ENCODE peak calls at places on chromosomes 13 and 19, in four cellular contexts. One of them, this sample, is unnamed.
A peak's percentile ranks its signal among the peaks of the same experiment; 100 is the strongest.

GRCh38 chr19:47467914-47468313 is 3.8 kb downstream of the SLC8A2 start:
- DNase-seq in T-helper 2 cell: no peak
- DNase-seq in effector CD4-positive, alpha-beta T cell: no peak
- DNase-seq in heart right ventricle: no peak
- DNase-seq in this sample: no peak

GRCh38 chr13:72293206-72293605 is 426.2 kb upstream of the DACH1 start:
- DNase-seq in T-helper 2 cell: no peak
- DNase-seq in effector CD4-positive, alpha-beta T cell: no peak
- DNase-seq in heart right ventricle: no peak
- DNase-seq in this sample: no peak

GRCh38 chr13:32381539-32381938 is 46.4 kb downstream of the N4BP2L1 start:
- DNase-seq in T-helper 2 cell: peak; percentile 46
- DNase-seq in effector CD4-positive, alpha-beta T cell: no peak
- DNase-seq in heart right ventricle: peak; percentile 30
- DNase-seq in this sample: peak; percentile 2

GRCh38 chr19:16470911-16471811 is 609 bp downstream of the EPS15L1 start:
- DNase-seq in T-helper 2 cell: peak; percentile 50
- DNase-seq in effector CD4-positive, alpha-beta T cell: no peak
- DNase-seq in heart right ventricle: no peak
- DNase-seq in this sample: no peak

GRCh38 chr13:90545070-90545840 is 802.2 kb upstream of the MIR17HG start:
- DNase-seq in T-helper 2 cell: no peak
- DNase-seq in effector CD4-positive, alpha-beta T cell: no peak
- DNase-seq in heart right ventricle: peak; percentile 24
- DNase-seq in this sample: no peak

GRCh38 chr19:35458821-35459391 is 10.8 kb downstream of the FFAR2 start:
- DNase-seq in T-helper 2 cell: no peak
- DNase-seq in effector CD4-positive, alpha-beta T cell: no peak
- DNase-seq in heart right ventricle: no peak
- DNase-seq in this sample: no peak

GRCh38 chr19:42122691-42123607 is 9.3 kb downstream of the POU2F2 start:
- DNase-seq in T-helper 2 cell: peak; percentile 67
- DNase-seq in effector CD4-positive, alpha-beta T cell: no peak
- DNase-seq in heart right ventricle: no peak
- DNase-seq in this sample: no peak

GRCh38 chr19:43941209-43941608 is 6.1 kb upstream of the ZNF45 start:
- DNase-seq in T-helper 2 cell: no peak
- DNase-seq in effector CD4-positive, alpha-beta T cell: no peak
- DNase-seq in heart right ventricle: no peak
- DNase-seq in this sample: no peak

GRCh38 chr19:3423183-3423829 is 56.9 kb downstream of the NFIC start:
- DNase-seq in T-helper 2 cell: no peak
- DNase-seq in effector CD4-positive, alpha-beta T cell: no peak
- DNase-seq in heart right ventricle: peak; percentile 32
- DNase-seq in this sample: no peak

GRCh38 chr19:19860756-19861390 is 4.8 kb upstream of the ZNF253 start:
- DNase-seq in T-helper 2 cell: peak; percentile 7
- DNase-seq in effector CD4-positive, alpha-beta T cell: peak; percentile 61
- DNase-seq in heart right ventricle: peak; percentile 15
- DNase-seq in this sample: no peak

GRCh38 chr19:46015961-46016425 is 6.9 kb downstream of the PGLYRP1 start:
- DNase-seq in T-helper 2 cell: peak; percentile 63
- DNase-seq in effector CD4-positive, alpha-beta T cell: peak; percentile 22
- DNase-seq in heart right ventricle: no peak
- DNase-seq in this sample: no peak

GRCh38 chr19:996051-996838 is 4.0 kb upstream of the GRIN3B start:
- DNase-seq in T-helper 2 cell: peak; percentile 77
- DNase-seq in effector CD4-positive, alpha-beta T cell: peak; percentile 85
- DNase-seq in heart right ventricle: no peak
- DNase-seq in this sample: no peak

GRCh38 chr13:105773241-105773640 is 762.2 kb downstream of the EFNB2 start:
- DNase-seq in T-helper 2 cell: no peak
- DNase-seq in effector CD4-positive, alpha-beta T cell: no peak
- DNase-seq in heart right ventricle: no peak
- DNase-seq in this sample: no peak

GRCh38 chr13:114112826-114113322 is 19.5 kb downstream of the RASA3 start:
- DNase-seq in T-helper 2 cell: no peak
- DNase-seq in effector CD4-positive, alpha-beta T cell: no peak
- DNase-seq in heart right ventricle: no peak
- DNase-seq in this sample: no peak

GRCh38 chr13:99656092-99656745 is 154.9 kb downstream of the TM9SF2 start:
- DNase-seq in T-helper 2 cell: peak; percentile 88
- DNase-seq in effector CD4-positive, alpha-beta T cell: peak; percentile 79
- DNase-seq in heart right ventricle: peak; percentile 81
- DNase-seq in this sample: peak; percentile 53

This sample was measured in HTR-8/SVneo.